ENCODE peak calls at places on chromosomes 4 and X, in eight cellular contexts. One of them, this sample, is unnamed.

GRCh38 chr4:144591401-144591800 is 54.6 kb upstream of the HHIP start:
- DNase-seq in Karpas-422: no peak
- DNase-seq in hepatocyte: peak
- DNase-seq in PC-3: peak
- DNase-seq in MM.1S: no peak
- DNase-seq in GM23338: no peak
- DNase-seq in fibroblast of lung: peak
- DNase-seq in keratinocyte: no peak
- DNase-seq in this sample: no peak

GRCh38 chr4:173211838-173212237 is 43.2 kb downstream of the GALNT7 start:
- DNase-seq in fibroblast of lung: peak
- DNase-seq in Karpas-422: no peak
- DNase-seq in keratinocyte: no peak
- DNase-seq in GM23338: no peak
- DNase-seq in MM.1S: peak
- DNase-seq in PC-3: peak
- DNase-seq in hepatocyte: peak
- DNase-seq in this sample: peak

GRCh38 chrX:22650691-22651090 is 349.1 kb upstream of the DDX53 start:
- DNase-seq in MM.1S: no peak
- DNase-seq in keratinocyte: no peak
- DNase-seq in fibroblast of lung: no peak
- DNase-seq in hepatocyte: no peak
- DNase-seq in PC-3: no peak
- DNase-seq in Karpas-422: no peak
- DNase-seq in GM23338: no peak
- DNase-seq in this sample: no peak

GRCh38 chr4:181959121-181959520 is 284.1 kb upstream of the TENM3 start:
- DNase-seq in fibroblast of lung: peak
- DNase-seq in PC-3: peak
- DNase-seq in Karpas-422: no peak
- DNase-seq in keratinocyte: no peak
- DNase-seq in GM23338: no peak
- DNase-seq in hepatocyte: no peak
- DNase-seq in MM.1S: no peak
- DNase-seq in this sample: no peak

GRCh38 chr4:39627413-39627812 is 11.3 kb downstream of the SMIM14 start:
- DNase-seq in GM23338: no peak
- DNase-seq in MM.1S: no peak
- DNase-seq in Karpas-422: peak
- DNase-seq in PC-3: no peak
- DNase-seq in hepatocyte: no peak
- DNase-seq in keratinocyte: no peak
- DNase-seq in fibroblast of lung: no peak
- DNase-seq in this sample: no peak

GRCh38 chrX:884091-884490 is 253.5 kb downstream of the SHOX start:
- DNase-seq in MM.1S: no peak
- DNase-seq in GM23338: no peak
- DNase-seq in fibroblast of lung: no peak
- DNase-seq in keratinocyte: no peak
- DNase-seq in hepatocyte: no peak
- DNase-seq in PC-3: no peak
- DNase-seq in Karpas-422: no peak
- DNase-seq in this sample: no peak

GRCh38 chr4:137968956-137969709 is 273.0 kb downstream of the SLC7A11 start:
- DNase-seq in keratinocyte: no peak
- DNase-seq in PC-3: no peak
- DNase-seq in Karpas-422: no peak
- DNase-seq in hepatocyte: no peak
- DNase-seq in fibroblast of lung: peak
- DNase-seq in GM23338: no peak
- DNase-seq in MM.1S: no peak
- DNase-seq in this sample: no peak

GRCh38 chrX:120769576-120770341 is 105.9 kb downstream of the CT47B1 start:
- DNase-seq in hepatocyte: peak
- DNase-seq in PC-3: peak
- DNase-seq in Karpas-422: peak
- DNase-seq in GM23338: peak
- DNase-seq in MM.1S: peak
- DNase-seq in fibroblast of lung: peak
- DNase-seq in keratinocyte: no peak
- DNase-seq in this sample: peak

GRCh38 chr4:8665406-8666360 is 73.1 kb downstream of the CPZ start:
- DNase-seq in MM.1S: no peak
- DNase-seq in hepatocyte: no peak
- DNase-seq in PC-3: peak
- DNase-seq in GM23338: no peak
- DNase-seq in Karpas-422: no peak
- DNase-seq in fibroblast of lung: no peak
- DNase-seq in keratinocyte: no peak
- DNase-seq in this sample: no peak

GRCh38 chr4:180380733-180381132 is 1862.5 kb upstream of the TENM3 start:
- DNase-seq in MM.1S: no peak
- DNase-seq in PC-3: peak
- DNase-seq in GM23338: no peak
- DNase-seq in hepatocyte: no peak
- DNase-seq in fibroblast of lung: peak
- DNase-seq in keratinocyte: no peak
- DNase-seq in Karpas-422: no peak
- DNase-seq in this sample: peak

GRCh38 chr4:154399259-154399974 is 92.2 kb downstream of the DCHS2 start:
- DNase-seq in hepatocyte: peak
- DNase-seq in keratinocyte: no peak
- DNase-seq in PC-3: peak
- DNase-seq in fibroblast of lung: peak
- DNase-seq in MM.1S: no peak
- DNase-seq in Karpas-422: no peak
- DNase-seq in GM23338: peak
- DNase-seq in this sample: no peak
- H2AFZ ChIP-seq in hepatocyte: no peak
- H2AFZ ChIP-seq in keratinocyte: no peak
- H2AFZ ChIP-seq in PC-3: peak
- H2AFZ ChIP-seq in fibroblast of lung: peak
- H2AFZ ChIP-seq in MM.1S: no peak
- H2AFZ ChIP-seq in Karpas-422: no peak
- H2AFZ ChIP-seq in GM23338: no peak
- H2AFZ ChIP-seq in this sample: no peak

DNA sequence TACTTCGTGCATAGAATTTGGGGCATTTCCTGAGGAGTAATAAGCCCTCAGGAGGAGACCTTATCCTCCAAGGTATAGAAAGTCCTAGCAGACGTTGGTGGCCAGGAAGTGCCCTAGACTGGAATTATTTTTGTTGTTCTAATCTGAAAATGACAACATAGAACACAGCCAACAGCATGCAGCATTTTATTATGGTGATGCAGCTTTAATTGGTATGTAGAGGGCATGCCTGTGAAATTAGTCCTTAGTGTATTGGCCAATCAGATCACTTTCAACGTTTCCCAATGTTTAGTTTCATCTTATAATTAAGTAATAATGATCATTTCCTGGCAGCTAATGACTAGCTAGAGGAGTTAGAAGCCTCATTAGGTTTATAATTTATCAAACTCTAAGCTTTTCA is 199.2 kb downstream of the SHROOM3 start:
- DNase-seq in PC-3: peak
- DNase-seq in hepatocyte: no peak
- DNase-seq in keratinocyte: no peak
- DNase-seq in GM23338: no peak
- DNase-seq in MM.1S: no peak
- DNase-seq in fibroblast of lung: peak
- DNase-seq in Karpas-422: no peak
- DNase-seq in this sample: no peak
- H2AFZ ChIP-seq in PC-3: no peak
- H2AFZ ChIP-seq in hepatocyte: no peak
- H2AFZ ChIP-seq in keratinocyte: no peak
- H2AFZ ChIP-seq in GM23338: no peak
- H2AFZ ChIP-seq in MM.1S: no peak
- H2AFZ ChIP-seq in fibroblast of lung: no peak
- H2AFZ ChIP-seq in Karpas-422: no peak
- H2AFZ ChIP-seq in this sample: peak

DNA sequence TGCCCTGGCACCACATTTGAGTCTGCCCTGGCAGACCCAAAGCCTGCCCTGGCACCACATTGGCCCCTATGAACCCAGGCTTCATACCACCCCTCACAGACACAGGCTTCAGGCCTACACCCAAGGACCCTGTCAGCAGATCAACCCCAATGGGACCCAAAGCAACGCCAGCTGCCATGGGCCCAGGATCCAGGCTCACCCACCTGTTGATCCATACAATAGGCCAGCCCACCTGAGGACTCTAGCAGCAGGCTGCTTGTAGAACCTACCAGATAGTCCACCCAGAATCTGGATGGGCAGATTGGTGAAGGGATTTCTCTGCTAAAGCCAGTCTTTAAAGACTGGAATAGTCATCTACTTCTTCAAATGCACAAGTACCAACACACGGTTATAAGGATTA is 114.4 kb downstream of the LAS1L start:
- DNase-seq in keratinocyte: no peak
- DNase-seq in PC-3: no peak
- DNase-seq in Karpas-422: no peak
- DNase-seq in MM.1S: no peak
- DNase-seq in fibroblast of lung: no peak
- DNase-seq in hepatocyte: no peak
- DNase-seq in GM23338: no peak
- DNase-seq in this sample: no peak
- H2AFZ ChIP-seq in keratinocyte: no peak
- H2AFZ ChIP-seq in PC-3: no peak
- H2AFZ ChIP-seq in Karpas-422: no peak
- H2AFZ ChIP-seq in MM.1S: no peak
- H2AFZ ChIP-seq in fibroblast of lung: no peak
- H2AFZ ChIP-seq in hepatocyte: no peak
- H2AFZ ChIP-seq in GM23338: no peak
- H2AFZ ChIP-seq in this sample: no peak

GRCh38 chr4:107755841-107756356 is 35.9 kb upstream of the PAPSS1 start:
- DNase-seq in MM.1S: peak
- DNase-seq in keratinocyte: no peak
- DNase-seq in fibroblast of lung: peak
- DNase-seq in hepatocyte: no peak
- DNase-seq in GM23338: peak
- DNase-seq in PC-3: no peak
- DNase-seq in Karpas-422: no peak
- DNase-seq in this sample: no peak
- H2AFZ ChIP-seq in MM.1S: peak
- H2AFZ ChIP-seq in keratinocyte: no peak
- H2AFZ ChIP-seq in fibroblast of lung: no peak
- H2AFZ ChIP-seq in hepatocyte: no peak
- H2AFZ ChIP-seq in GM23338: no peak
- H2AFZ ChIP-seq in PC-3: no peak
- H2AFZ ChIP-seq in Karpas-422: no peak
- H2AFZ ChIP-seq in this sample: no peak

GRCh38 chr4:31104596-31104995 is 384.4 kb downstream of the PCDH7 start:
- DNase-seq in MM.1S: no peak
- DNase-seq in keratinocyte: no peak
- DNase-seq in fibroblast of lung: peak
- DNase-seq in PC-3: no peak
- DNase-seq in hepatocyte: no peak
- DNase-seq in Karpas-422: no peak
- DNase-seq in GM23338: no peak
- DNase-seq in this sample: no peak
- H2AFZ ChIP-seq in MM.1S: no peak
- H2AFZ ChIP-seq in keratinocyte: no peak
- H2AFZ ChIP-seq in fibroblast of lung: no peak
- H2AFZ ChIP-seq in PC-3: no peak
- H2AFZ ChIP-seq in hepatocyte: no peak
- H2AFZ ChIP-seq in Karpas-422: no peak
- H2AFZ ChIP-seq in GM23338: no peak
- H2AFZ ChIP-seq in this sample: no peak

GRCh38 chr4:155914782-155915181 is 11.3 kb downstream of the TDO2 start:
- DNase-seq in Karpas-422: no peak
- DNase-seq in MM.1S: no peak
- DNase-seq in GM23338: no peak
- DNase-seq in PC-3: no peak
- DNase-seq in keratinocyte: no peak
- DNase-seq in hepatocyte: no peak
- DNase-seq in fibroblast of lung: no peak
- DNase-seq in this sample: no peak
- H2AFZ ChIP-seq in Karpas-422: peak
- H2AFZ ChIP-seq in MM.1S: no peak
- H2AFZ ChIP-seq in GM23338: no peak
- H2AFZ ChIP-seq in PC-3: no peak
- H2AFZ ChIP-seq in keratinocyte: no peak
- H2AFZ ChIP-seq in hepatocyte: peak
- H2AFZ ChIP-seq in fibroblast of lung: no peak
- H2AFZ ChIP-seq in this sample: peak

DNA sequence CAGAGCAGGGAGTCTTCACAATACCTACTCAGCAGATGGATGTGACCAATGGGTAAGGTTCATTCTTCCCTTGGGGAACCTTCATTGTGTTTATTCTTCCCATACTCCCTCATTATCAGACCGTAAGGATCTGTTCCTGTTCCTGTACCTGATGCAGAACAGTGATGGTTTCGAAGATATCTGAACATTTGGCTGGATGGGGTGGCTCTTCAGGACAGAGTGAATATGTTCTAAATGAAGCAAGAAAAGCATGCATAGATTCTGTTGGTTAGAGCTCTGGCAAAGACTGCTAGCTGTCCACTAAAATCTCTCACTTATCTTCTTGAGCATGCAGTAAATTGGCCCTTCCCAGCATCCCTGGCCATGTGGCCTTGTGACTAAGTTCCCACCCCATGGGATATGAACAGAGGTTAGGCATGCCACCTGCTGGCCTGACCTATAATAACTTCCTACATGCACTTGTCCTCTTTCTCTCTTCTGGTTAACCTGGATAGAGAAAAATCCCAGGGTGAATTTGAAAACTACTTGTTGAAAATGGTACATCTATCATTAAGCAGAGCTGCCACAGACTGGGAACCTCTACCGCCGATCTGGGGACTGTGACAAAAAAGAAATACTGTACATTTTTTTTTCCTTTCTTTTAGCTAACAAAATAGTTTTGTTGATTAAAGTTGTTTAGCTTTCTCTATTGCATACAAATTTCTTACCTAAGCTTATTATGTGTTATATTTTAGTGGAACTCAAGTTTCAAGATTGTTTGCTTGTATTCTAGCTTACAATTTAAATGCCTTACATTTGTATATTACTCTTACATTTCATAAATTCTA is 60.0 kb upstream of the BANK1 start:
- DNase-seq in Karpas-422: peak
- DNase-seq in MM.1S: peak
- DNase-seq in fibroblast of lung: peak
- DNase-seq in PC-3: peak
- DNase-seq in keratinocyte: peak
- DNase-seq in GM23338: peak
- DNase-seq in hepatocyte: peak
- DNase-seq in this sample: peak
- H2AFZ ChIP-seq in Karpas-422: no peak
- H2AFZ ChIP-seq in MM.1S: no peak
- H2AFZ ChIP-seq in fibroblast of lung: no peak
- H2AFZ ChIP-seq in PC-3: no peak
- H2AFZ ChIP-seq in keratinocyte: no peak
- H2AFZ ChIP-seq in GM23338: peak
- H2AFZ ChIP-seq in hepatocyte: no peak
- H2AFZ ChIP-seq in this sample: peak

This sample was measured in HCT116.